ENCODE peak calls at places on chromosomes 11 and 22, in eight cellular contexts. H, T, F, M, C, B, P and Z are unnamed samples.

GRCh38 chr22:23762866-23763578 is at the start of gene C22orf15:
- DNase-seq in C (no peak), F (peak), P (peak), B (no peak), T (no peak), H (no peak), M (no peak), Z (no peak)

GRCh38 chr11:72629266-72629665 is 45.0 kb downstream of the PDE2A start:
- DNase-seq in F (peak), H (no peak), C (peak), B (no peak), T (no peak), M (no peak), P (no peak), Z (no peak)

GRCh38 chr11:89487016-89487415 is 4.2 kb downstream of the NOX4 start:
- DNase-seq in T (no peak), M (no peak), F (no peak), H (no peak), B (no peak), C (no peak), P (peak), Z (no peak)

GRCh38 chr22:26394787-26395186 is 34.3 kb upstream of the ASPHD2 start:
- DNase-seq in H (no peak), P (no peak), T (no peak), F (no peak), B (no peak), C (no peak), M (no peak), Z (no peak)

GRCh38 chr11:12628322-12628721 is 45.9 kb upstream of the TEAD1 start:
- DNase-seq in M (no peak), P (no peak), F (no peak), H (no peak), C (no peak), T (no peak), B (no peak), Z (no peak)

GRCh38 chr11:61904539-61905048 is 12.8 kb downstream of the RAB3IL1 start:
- DNase-seq in M (no peak), B (no peak), P (no peak), H (peak), C (no peak), F (no peak), T (peak), Z (peak)

GRCh38 chr22:23053051-23053707 is 17.1 kb upstream of the GNAZ start:
- DNase-seq in P (no peak), M (peak), T (no peak), F (peak), C (no peak), H (no peak), B (no peak), Z (no peak)

GRCh38 chr11:24617856-24618255 is 121.0 kb downstream of the LUZP2 start:
- DNase-seq in C (no peak), M (no peak), T (no peak), B (no peak), F (no peak), H (no peak), P (no peak), Z (no peak)

GRCh38 chr22:22748756-22749155 is 104.3 kb downstream of the GGTLC2 start:
- DNase-seq in B (no peak), T (no peak), P (no peak), C (no peak), M (no peak), H (no peak), F (no peak), Z (no peak)

GRCh38 chr11:76051937-76052336 is 154.4 kb downstream of the WNT11 start:
- DNase-seq in H (no peak), C (no peak), M (no peak), F (no peak), B (no peak), T (no peak), P (no peak), Z (no peak)

GRCh38 chr11:73294604-73295003 is 13.5 kb upstream of the ARHGEF17 start:
- DNase-seq in P (no peak), T (no peak), M (no peak), F (no peak), H (no peak), C (no peak), B (no peak), Z (no peak)

GRCh38 chr11:71946144-71946571 is 17.3 kb downstream of the RNF121 start:
- DNase-seq in C (no peak), M (no peak), P (peak), B (peak), H (no peak), F (no peak), T (no peak), Z (no peak)

GRCh38 chr11:66068154-66068821 is 1.8 kb upstream of the PACS1 start:
- DNase-seq in B (peak), H (peak), C (peak), M (peak), P (peak), T (peak), F (no peak), Z (peak)
- TF ChIP-seq POLR2A in B (no peak), H (no peak), C (no peak), M (no peak), P (no peak), T (no peak), F (no peak), Z (no peak)

GRCh38 chr11:59114344-59114743 is 7.3 kb downstream of the FAM111B start:
- DNase-seq in M (no peak), P (no peak), T (no peak), C (no peak), H (no peak), B (no peak), F (no peak), Z (no peak)
- TF ChIP-seq POLR2A in M (no peak), P (no peak), T (no peak), C (no peak), H (no peak), B (no peak), F (no peak), Z (no peak)

DNA sequence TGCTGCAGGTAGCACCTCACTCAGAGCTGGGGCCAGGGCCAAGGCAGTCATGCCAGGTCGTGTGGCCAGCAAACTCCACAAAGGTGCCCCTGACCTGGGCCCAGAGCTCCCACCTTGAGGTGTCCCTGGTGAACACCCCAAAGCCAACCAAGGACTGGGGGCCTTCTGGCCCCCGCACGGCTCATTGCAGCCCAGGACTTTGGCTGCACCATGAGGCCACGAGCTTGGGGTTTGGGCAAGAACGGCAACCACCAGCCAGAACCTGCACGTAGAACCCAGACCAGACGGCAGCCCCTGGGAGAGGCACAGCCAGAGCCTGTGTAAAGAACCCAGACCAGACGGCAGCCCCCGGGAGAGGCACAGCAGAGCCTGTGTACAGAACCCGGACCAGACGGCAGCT is 7.8 kb downstream of the LRRC56 start:
- DNase-seq in B (no peak), F (no peak), C (no peak), H (no peak), P (no peak), M (no peak), T (no peak), Z (no peak)
- TF ChIP-seq POLR2A in B (no peak), F (no peak), C (no peak), H (no peak), P (no peak), M (no peak), T (no peak), Z (no peak)

GRCh38 chr11:5129457-5129877 is 8.7 kb downstream of the OR52A5 start:
- DNase-seq in M (no peak), C (no peak), B (no peak), F (no peak), T (no peak), P (peak), H (no peak), Z (no peak)
- TF ChIP-seq POLR2A in M (no peak), C (no peak), B (no peak), F (no peak), T (no peak), P (no peak), H (no peak), Z (no peak)

DNA sequence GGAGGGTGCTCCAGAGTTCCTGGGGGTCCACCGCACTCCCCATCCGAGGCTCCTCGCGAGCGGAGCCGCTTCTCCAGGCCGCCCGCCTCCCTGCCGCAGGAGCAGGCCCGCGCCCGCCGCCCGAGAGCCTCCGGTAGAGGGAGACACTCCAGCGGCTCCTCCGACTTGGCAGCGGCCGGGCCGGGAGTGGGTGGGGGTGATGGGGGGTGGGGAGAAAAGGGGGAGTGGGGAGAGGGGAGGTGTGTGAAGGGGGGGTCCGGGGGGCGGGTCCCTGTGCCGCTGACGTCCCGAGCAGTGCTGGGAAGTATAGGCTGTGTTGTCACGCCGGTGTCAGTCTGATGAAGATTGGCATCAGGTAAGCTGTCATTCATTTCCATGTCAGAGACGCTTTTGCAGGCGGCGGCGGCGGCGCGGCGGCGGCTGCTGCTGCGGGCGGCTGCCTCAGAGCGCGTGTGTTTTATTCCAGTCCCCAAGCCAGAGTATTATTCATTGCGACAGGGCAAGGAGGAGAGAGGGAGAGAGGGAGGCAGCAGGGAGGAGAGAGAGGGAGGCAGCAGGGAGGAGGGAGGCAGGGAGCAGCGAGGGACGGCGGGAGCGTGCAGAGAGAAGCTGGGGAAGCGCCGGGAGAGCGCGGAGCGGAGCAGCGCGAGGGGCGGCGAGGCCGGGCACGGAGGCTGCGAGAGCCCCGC is at the start of gene PKNOX2:
- DNase-seq in B (peak), T (peak), C (peak), F (no peak), H (peak), P (peak), M (peak), Z (peak)
- TF ChIP-seq POLR2A in B (no peak), T (peak), C (peak), F (no peak), H (no peak), P (no peak), M (no peak), Z (no peak)

DNA sequence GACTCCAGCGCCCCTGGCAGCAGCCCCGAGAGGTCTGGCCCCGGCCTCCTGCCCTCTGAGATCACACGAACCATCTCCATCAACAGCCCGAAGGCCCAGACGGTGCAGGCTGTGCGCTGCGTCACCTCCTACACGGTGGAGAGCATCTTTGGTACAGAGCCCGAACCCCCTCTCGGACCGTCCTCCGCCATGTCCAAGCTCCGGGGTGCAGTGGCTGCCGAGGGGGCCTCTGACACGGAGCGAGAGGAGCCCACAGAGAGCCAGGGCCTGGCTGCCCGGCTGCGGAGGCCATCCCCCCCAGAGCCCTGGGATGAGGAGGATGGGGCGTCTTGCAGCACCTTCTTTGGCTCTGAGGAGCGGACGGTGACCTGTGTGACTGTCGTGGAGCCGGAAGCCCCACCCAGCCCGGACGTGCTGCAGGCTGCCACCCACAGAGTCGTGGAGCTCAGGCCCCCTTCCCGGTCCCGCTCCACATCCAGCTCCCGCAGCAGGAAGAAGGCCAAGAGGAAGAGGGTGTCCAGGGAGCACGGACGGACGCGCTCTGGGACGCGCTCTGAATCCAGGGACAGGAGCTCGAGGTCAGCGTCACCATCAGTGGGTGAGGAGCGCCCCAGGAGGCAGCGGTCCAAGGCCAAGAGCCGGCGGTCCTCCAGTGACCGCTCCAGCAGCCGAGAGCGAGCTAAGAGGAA is 7.6 kb downstream of the IRF7 start:
- DNase-seq in M (peak), C (no peak), B (no peak), T (no peak), H (no peak), F (no peak), P (no peak), Z (no peak)
- TF ChIP-seq POLR2A in M (no peak), C (no peak), B (no peak), T (no peak), H (no peak), F (no peak), P (no peak), Z (no peak)